ENCODE peak calls at places on chromosomes 6 and 20, in four cellular contexts. L is mesendoderm, T is IMR-90, M is fibroblast of lung. E is an unnamed sample.

GRCh38 chr20:13166006-13166405 is 55.1 kb upstream of the ISM1 start:
- DNase-seq in T (no peak), L (no peak), M (no peak), E (no peak)

GRCh38 chr6:67450641-67451040 is 1184.4 kb upstream of the ADGRB3 start:
- DNase-seq in T (no peak), L (no peak), M (no peak), E (no peak)

GRCh38 chr6:131958551-131959470 is 7.6 kb upstream of the CCN2 start:
- DNase-seq in L (no peak), M (peak; percentile 40), T (no peak), E (peak; percentile 73)

GRCh38 chr20:64242003-64242796 is 13.3 kb upstream of the PCMTD2 start:
- DNase-seq in L (no peak), T (no peak), M (no peak), E (no peak)

GRCh38 chr6:165922309-165922794 is 245.3 kb downstream of the TBXT start:
- DNase-seq in T (peak; percentile 83), L (no peak), M (peak; percentile 35), E (no peak)

GRCh38 chr20:23776067-23776771 is 25.5 kb upstream of the CST1 start:
- DNase-seq in M (no peak), T (no peak), L (peak; percentile 41), E (no peak)

GRCh38 chr6:165308926-165309731 is at the start of gene C6orf118:
- DNase-seq in T (peak; percentile 59), M (peak; percentile 75), L (peak; percentile 96), E (no peak)

GRCh38 chr6:82076855-82077254 is 170.7 kb downstream of the IBTK start:
- DNase-seq in M (no peak), T (no peak), L (no peak), E (no peak)

DNA sequence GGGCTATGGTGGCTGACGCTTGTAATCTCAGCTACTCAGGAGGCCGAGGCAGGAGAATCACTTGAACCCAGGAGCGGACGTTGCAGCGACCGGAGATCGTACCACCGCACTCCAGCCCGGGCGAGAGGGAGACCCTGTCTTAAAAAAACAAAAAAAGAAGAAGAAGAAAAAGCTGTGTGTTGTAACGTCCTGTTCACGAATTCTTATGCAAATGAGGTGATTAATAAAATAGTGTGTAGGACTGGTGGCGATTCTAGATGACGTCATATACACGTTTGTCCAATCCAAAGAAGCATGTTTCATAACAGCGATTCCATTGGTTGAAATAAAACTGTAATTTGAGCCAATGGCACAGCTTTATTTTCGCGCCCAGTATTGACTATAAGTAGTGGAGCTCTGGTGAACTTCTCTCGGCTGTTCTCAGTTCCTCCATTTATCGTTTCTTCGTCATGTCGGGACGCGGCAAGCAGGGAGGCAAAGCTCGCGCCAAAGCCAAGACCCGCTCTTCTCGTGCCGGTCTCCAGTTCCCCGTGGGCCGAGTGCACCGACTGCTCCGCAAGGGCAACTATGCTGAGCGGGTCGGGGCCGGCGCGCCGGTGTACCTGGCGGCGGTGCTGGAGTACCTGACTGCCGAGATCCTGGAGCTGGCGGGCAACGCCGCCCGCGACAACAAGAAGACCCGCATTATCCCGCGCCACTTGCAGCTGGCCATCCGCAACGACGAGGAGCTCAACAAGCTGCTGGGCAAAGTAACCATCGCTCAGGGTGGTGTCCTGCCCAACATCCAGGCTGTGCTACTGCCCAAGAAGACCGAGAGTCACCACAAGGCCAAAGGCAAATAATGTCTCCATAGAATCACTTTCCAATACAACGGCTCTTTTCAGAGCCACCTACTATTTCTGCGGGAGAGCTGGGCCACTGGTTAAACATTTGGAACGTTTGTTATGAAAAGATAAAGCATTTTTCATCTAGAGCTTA is 47.0 kb downstream of the OR2B2 start:
- DNase-seq in T (peak; percentile 99), M (peak; percentile 98), L (peak; percentile 98), E (peak; percentile 85)
- H3K9ac ChIP-seq in T (peak overlapping the region; percentile 87), M (peak overlapping the region; percentile 73), L (peak overlapping the region; percentile 97), E (peak overlapping the region; percentile 75)

DNA sequence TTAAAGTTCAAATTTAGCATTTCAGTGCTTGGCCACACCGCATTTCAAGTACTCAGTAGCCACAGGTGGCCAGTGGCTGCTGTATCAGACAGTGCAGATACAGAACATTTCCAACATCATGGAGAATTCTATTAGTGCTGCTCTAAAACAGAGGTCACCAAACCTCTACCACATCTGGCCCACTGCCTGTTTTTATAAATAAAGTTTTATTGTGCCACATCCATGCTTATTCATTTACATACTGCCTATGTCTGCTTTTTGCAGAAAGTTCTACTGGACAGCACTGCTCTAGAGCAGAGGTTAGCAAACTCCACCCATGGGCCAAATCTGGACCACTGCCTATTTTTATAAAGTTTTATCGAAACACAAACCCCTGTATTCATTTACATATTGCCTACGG is 3.7 kb upstream of the PTPRT start:
- DNase-seq in L (no peak), M (no peak), T (no peak), E (no peak)
- H3K27me3 ChIP-seq in L (peaks cover 18% of the 10 kb centered on the region), M (peaks cover 3% of the 10 kb centered on the region), T (peaks cover 12% of the 10 kb centered on the region), E (peaks cover 17% of the 10 kb centered on the region)

DNA sequence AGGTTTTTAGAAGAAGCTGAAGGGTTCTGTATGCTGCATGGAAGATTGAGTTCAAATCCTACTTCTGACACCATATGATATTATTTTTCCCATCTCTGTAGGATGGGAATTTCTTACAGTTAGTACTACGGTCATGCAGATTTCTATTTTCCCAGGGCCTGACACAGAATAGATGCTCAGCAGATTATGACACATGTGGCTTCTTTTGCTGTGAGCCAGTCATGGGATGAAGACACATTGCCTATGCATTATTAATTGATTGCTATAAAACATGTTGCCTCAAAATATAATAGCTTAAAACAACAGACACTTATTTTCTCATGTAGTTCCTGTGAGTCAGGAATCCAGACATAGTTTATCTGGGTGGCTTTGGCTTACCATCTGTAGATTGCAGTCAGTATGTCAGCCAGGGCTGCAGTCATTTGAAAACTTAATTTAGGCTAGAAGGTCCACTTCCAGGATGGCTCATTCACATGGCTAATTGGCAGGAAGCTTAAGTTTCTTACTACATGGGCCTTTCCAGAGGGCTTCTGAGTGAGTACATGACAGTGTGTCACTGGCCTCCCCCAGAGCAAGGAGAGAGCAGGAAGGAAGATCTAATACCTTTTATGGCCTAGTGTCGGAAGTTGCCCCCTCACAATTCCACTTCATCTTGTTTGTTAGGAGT is 29.5 kb downstream of the TOP1 start:
- DNase-seq in T (peak; percentile 93), M (peak; percentile 90), L (peak; percentile 69), E (no peak)
- H3K9ac ChIP-seq in T (no peak overlapping the region), M (no peak overlapping the region), L (no peak overlapping the region), E (no peak overlapping the region)

GRCh38 chr6:159441704-159441981 is 251.4 kb downstream of the SOD2 start:
- DNase-seq in L (no peak), T (no peak), M (no peak), E (no peak)
- H3K27me3 ChIP-seq in L (no peaks in the 10 kb centered on the region), T (no peaks in the 10 kb centered on the region), M (no peaks in the 10 kb centered on the region), E (no peaks in the 10 kb centered on the region)

GRCh38 chr6:87251725-87252124 is 70.7 kb upstream of the SMIM8 start:
- DNase-seq in M (no peak), T (no peak), L (no peak), E (no peak)
- H3K9ac ChIP-seq in M (no peak overlapping the region), T (no peak overlapping the region), L (no peak overlapping the region), E (no peak overlapping the region)

DNA sequence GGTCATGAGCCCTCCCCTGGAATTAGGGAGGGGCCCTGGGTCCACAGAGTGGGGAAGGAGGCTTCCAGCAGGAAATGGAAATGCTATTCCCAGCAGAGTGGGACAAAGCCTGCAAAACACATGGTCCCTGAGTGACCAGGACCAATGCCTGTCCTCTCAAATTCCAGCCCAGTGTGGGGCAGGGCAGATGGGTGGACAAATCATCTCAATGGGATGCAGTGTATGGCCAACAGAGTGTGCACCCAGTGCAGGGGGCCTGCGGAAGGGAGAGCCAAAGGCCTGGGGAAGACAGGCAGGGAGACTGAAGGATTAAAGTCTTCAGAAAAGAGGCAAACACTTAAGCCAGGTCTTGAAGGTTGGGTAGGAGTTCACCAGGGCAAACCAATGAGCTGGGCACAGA is 28.7 kb upstream of the PHACTR3 start:
- DNase-seq in T (no peak), L (no peak), M (no peak), E (no peak)
- H3K27me3 ChIP-seq in T (peaks cover 10% of the 10 kb centered on the region), L (peaks cover 22% of the 10 kb centered on the region), M (no peaks in the 10 kb centered on the region), E (peaks cover 22% of the 10 kb centered on the region)